ENCODE peak calls at places on chromosomes 13 and 19, in eight cellular contexts. U is mesothelial cell of epicardium; P is cardiac fibroblast; C is psoas muscle; M is astrocyte of the cerebellum; E is neural progenitor cell; V is mucosa of descending colon; T is CD8-positive, alpha-beta T cell. R is an unnamed sample.

GRCh38 chr19:1223018-1223855 is 14.6 kb downstream of the CBARP start:
- DNase-seq in U (no peak), P (peak; percentile 60), C (no peak), M (no peak), E (peak; percentile 66), V (no peak), T (no peak), R (no peak)

GRCh38 chr13:26186995-26187394 is 35.1 kb downstream of the RNF6 start:
- DNase-seq in U (no peak), P (no peak), C (no peak), M (no peak), E (no peak), V (peak; percentile 35), T (no peak), R (no peak)

GRCh38 chr13:64884976-64885375 is 2345.2 kb downstream of the PCDH9 start:
- DNase-seq in U (no peak), P (no peak), C (no peak), M (no peak), E (no peak), V (no peak), T (no peak), R (no peak)

GRCh38 chr13:102935896-102936321 is 90.1 kb downstream of the ERCC5 start:
- DNase-seq in U (no peak), P (no peak), C (no peak), M (no peak), E (peak; percentile 18), V (no peak), T (no peak), R (no peak)

GRCh38 chr19:10061717-10062310 is 24.3 kb upstream of the SHFL start:
- DNase-seq in U (no peak), P (no peak), C (no peak), M (no peak), E (peak; percentile 71), V (no peak), T (no peak), R (no peak)

GRCh38 chr13:74040200-74040599 is 94.0 kb downstream of the KLF12 start:
- DNase-seq in U (peak; percentile 27), P (peak; percentile 32), C (peak; percentile 38), M (no peak), E (peak; percentile 89), V (peak; percentile 72), T (no peak), R (no peak)

GRCh38 chr13:110360598-110360997 is 53.5 kb downstream of the COL4A2 start:
- DNase-seq in U (no peak), P (no peak), C (no peak), M (no peak), E (peak; percentile 48), V (no peak), T (no peak), R (no peak)

GRCh38 chr13:73401769-73402168 is 343.0 kb downstream of the KLF5 start:
- DNase-seq in U (no peak), P (no peak), C (no peak), M (no peak), E (no peak), V (no peak), T (no peak), R (no peak)

GRCh38 chr13:107324416-107325204 is 756.7 kb upstream of the ARGLU1 start:
- DNase-seq in U (no peak), P (no peak), C (no peak), M (no peak), E (no peak), V (no peak), T (no peak), R (no peak)

GRCh38 chr13:24022568-24022967 is 125.3 kb upstream of the C1QTNF9B start:
- DNase-seq in U (no peak), P (no peak), C (no peak), M (no peak), E (no peak), V (no peak), T (no peak), R (no peak)

GRCh38 chr19:56138069-56138468 is 3.0 kb upstream of the ZNF444 start:
- DNase-seq in U (no peak), P (peak; percentile 30), C (no peak), M (no peak), E (no peak), V (no peak), T (no peak), R (no peak)

GRCh38 chr13:100707818-100708740 is 33.5 kb upstream of the TMTC4 start:
- DNase-seq in U (no peak), P (peak; percentile 37), C (no peak), M (peak; percentile 97), E (no peak), V (no peak), T (no peak), R (no peak)

GRCh38 chr13:98291658-98292057 is 114.6 kb upstream of the RNF113B start:
- DNase-seq in U (no peak), P (no peak), C (no peak), M (no peak), E (no peak), V (no peak), T (no peak), R (no peak)

GRCh38 chr13:44760434-44760833 is 184.3 kb upstream of the TSC22D1 start:
- DNase-seq in U (no peak), P (no peak), C (no peak), M (no peak), E (no peak), V (no peak), T (no peak), R (no peak)

GRCh38 chr13:51585234-51585672 is 991 bp downstream of the WDFY2 start:
- DNase-seq in U (no peak), P (peak; percentile 44), C (no peak), M (no peak), E (no peak), V (no peak), T (no peak), R (no peak)

GRCh38 chr19:52070496-52070895 is 21.9 kb upstream of the ZNF432 start:
- DNase-seq in U (no peak), P (peak; percentile 91), C (no peak), M (no peak), E (no peak), V (no peak), T (no peak), R (no peak)

GRCh38 chr13:105414639-105415038 is 1120.8 kb downstream of the EFNB2 start:
- DNase-seq in U (no peak), P (no peak), C (no peak), M (no peak), E (no peak), V (no peak), T (no peak), R (no peak)

GRCh38 chr13:105406551-105406950 is 1128.9 kb downstream of the EFNB2 start:
- DNase-seq in U (no peak), P (no peak), C (no peak), M (no peak), E (no peak), V (no peak), T (no peak), R (no peak)

GRCh38 chr13:105412171-105412570 is 1123.3 kb downstream of the EFNB2 start:
- DNase-seq in U (no peak), P (no peak), C (no peak), M (no peak), E (no peak), V (no peak), T (no peak), R (no peak)

GRCh38 chr13:105410602-105411001 is 1124.9 kb downstream of the EFNB2 start:
- DNase-seq in U (no peak), P (peak; percentile 41), C (peak; percentile 37), M (no peak), E (peak; percentile 77), V (peak; percentile 74), T (no peak), R (peak; percentile 8)
- TF ChIP-seq CTCF in U (peak; percentile 39), P (peak; percentile 51), C (peak; percentile 49), M (peak; percentile 59), E (peak; percentile 85), V (peak; percentile 34), T (no peak), R (peak; percentile 88)

DNA sequence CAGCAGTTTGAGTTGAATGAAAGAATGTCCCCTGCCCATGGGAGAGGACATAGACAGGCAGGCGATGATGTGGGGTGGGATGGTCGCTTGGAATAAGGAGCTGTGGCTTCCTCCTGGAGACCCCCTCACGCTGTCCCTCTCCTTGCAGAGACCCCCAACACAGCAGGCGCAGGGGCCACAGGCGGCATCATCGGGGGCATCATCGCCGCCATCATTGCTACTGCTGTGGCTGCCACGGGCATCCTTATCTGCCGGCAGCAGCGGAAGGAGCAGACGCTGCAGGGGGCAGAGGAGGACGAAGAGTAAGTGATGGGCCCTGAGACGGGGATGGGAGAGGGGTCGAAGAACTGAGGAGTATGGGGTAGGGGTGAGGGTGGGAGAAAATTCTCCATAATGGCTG is 9.0 kb upstream of the TOMM40 start:
- DNase-seq in U (no peak), P (no peak), C (no peak), M (no peak), E (no peak), V (no peak), T (no peak), R (no peak)
- TF ChIP-seq CTCF in U (no peak), P (no peak), C (no peak), M (no peak), E (no peak), V (no peak), T (no peak), R (no peak)

DNA sequence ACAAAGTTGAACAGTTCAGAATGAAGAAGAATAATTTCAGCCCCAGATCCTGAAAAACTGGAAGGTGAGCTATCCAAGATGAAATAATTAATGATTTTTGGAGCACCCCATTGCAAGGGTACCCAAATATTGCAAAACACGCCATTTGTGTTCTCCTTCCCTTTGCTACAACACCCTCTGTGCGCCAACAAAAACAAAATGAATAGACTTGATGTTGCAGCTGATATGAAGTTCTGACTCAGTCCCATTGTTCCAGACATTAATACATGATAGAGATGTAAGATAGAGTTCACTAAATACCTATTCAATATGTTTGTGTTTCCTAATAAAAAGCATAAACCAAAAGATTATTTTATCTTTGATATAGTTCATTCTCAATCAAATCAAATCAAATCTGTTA is 287.5 kb upstream of the SOX21 start:
- DNase-seq in U (no peak), P (peak; percentile 55), C (no peak), M (no peak), E (no peak), V (no peak), T (no peak), R (no peak)
- TF ChIP-seq CTCF in U (no peak), P (no peak), C (no peak), M (no peak), E (no peak), V (no peak), T (no peak), R (no peak)

GRCh38 chr13:28204043-28204442 is 65.7 kb downstream of the PAN3 start:
- DNase-seq in U (no peak), P (no peak), C (no peak), M (no peak), E (no peak), V (no peak), T (no peak), R (no peak)

GRCh38 chr13:28204690-28205443 is 66.5 kb downstream of the PAN3 start:
- DNase-seq in U (no peak), P (no peak), C (no peak), M (no peak), E (no peak), V (no peak), T (no peak), R (no peak)

DNA sequence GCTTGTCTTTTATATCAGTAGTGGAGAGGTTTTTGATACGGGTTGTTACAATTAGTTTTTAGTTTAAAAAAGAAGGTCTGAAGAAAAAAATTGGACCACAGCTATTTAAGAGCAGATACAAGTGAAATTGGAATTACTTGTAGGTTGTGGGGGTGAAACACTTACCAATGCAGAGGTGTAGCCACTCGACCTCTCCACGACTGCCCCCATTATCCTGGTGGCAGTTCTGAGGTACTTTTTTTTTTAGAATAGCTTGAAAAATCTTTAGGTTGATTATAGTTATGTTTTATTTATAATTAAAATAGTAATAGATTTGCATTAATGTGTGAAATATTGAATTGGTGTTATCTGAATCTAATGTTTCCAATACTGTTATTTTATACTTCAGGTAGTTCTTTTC is 60.7 kb downstream of the PAN3 start:
- DNase-seq in U (no peak), P (no peak), C (no peak), M (no peak), E (no peak), V (no peak), T (no peak), R (no peak)
- TF ChIP-seq CTCF in U (peak; percentile 44), P (peak; percentile 11), C (no peak), M (no peak), E (no peak), V (no peak), T (no peak), R (no peak)